ENCODE peak calls at places on chromosome 15, in five cellular contexts. P, L, X, I and D are unnamed samples.

GRCh38 chr15:58627706-58628105 is 121.8 kb downstream of the ADAM10 start:
- DNase-seq in P (no peak), L (no peak), X (no peak), I (no peak), D (no peak)

GRCh38 chr15:64903331-64903950 is 8.3 kb upstream of the ANKDD1A start:
- DNase-seq in P (no peak), L (no peak), X (no peak), I (no peak), D (no peak)

GRCh38 chr15:75455424-75455981 is 4.0 kb upstream of the SIN3A start:
- DNase-seq in P (peak; percentile 92), L (peak; percentile 88), X (peak; percentile 92), I (peak; percentile 93), D (peak; percentile 82)

GRCh38 chr15:101091080-101092017 is 160.5 kb downstream of the CHSY1 start:
- DNase-seq in P (no peak), L (no peak), X (no peak), I (no peak), D (peak; percentile 38)

GRCh38 chr15:63348392-63348791 is 33.3 kb downstream of the CA12 start:
- DNase-seq in P (no peak), L (no peak), X (peak; percentile 82), I (no peak), D (no peak)

GRCh38 chr15:27059610-27060202 is 88.7 kb downstream of the GABRG3 start:
- DNase-seq in P (peak; percentile 84), L (peak; percentile 72), X (no peak), I (peak; percentile 69), D (peak; percentile 80)

GRCh38 chr15:74434260-74434915 is 630 bp upstream of the SEMA7A start:
- DNase-seq in P (no peak), L (no peak), X (no peak), I (peak; percentile 34), D (no peak)

GRCh38 chr15:55255714-55256113 is 33.9 kb downstream of the RAB27A start:
- DNase-seq in P (no peak), L (no peak), X (no peak), I (no peak), D (no peak)

GRCh38 chr15:100277087-100277855 is 64.5 kb downstream of the ADAMTS17 start:
- DNase-seq in P (no peak), L (no peak), X (no peak), I (no peak), D (no peak)

GRCh38 chr15:99132584-99133287 is 27.9 kb downstream of the SYNM start:
- DNase-seq in P (no peak), L (no peak), X (no peak), I (no peak), D (no peak)

DNA sequence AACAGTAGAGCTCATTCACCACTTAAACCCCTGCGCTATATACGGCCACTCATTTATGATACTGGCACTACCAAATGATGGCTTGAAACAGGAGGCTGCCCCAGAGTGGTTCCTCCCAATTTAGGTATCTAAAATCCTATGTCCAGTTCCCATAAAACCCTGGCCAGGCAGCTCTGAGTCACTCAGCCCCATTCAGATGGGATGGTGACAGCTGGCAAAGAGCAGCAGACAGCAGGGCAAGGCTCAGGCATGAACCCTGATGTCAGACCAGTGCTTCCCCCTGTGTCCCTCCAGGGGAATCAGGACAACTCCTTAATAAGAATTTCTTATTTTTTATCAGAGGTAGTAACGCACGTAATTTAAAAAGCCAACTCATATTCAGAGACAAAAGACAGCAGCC is 77.2 kb upstream of the RNU6-1 start:
- DNase-seq in P (no peak), L (no peak), X (no peak), I (peak; percentile 14), D (no peak)
- TF ChIP-seq CTCF in P (no peak), L (no peak), X (no peak), I (no peak), D (no peak)

DNA sequence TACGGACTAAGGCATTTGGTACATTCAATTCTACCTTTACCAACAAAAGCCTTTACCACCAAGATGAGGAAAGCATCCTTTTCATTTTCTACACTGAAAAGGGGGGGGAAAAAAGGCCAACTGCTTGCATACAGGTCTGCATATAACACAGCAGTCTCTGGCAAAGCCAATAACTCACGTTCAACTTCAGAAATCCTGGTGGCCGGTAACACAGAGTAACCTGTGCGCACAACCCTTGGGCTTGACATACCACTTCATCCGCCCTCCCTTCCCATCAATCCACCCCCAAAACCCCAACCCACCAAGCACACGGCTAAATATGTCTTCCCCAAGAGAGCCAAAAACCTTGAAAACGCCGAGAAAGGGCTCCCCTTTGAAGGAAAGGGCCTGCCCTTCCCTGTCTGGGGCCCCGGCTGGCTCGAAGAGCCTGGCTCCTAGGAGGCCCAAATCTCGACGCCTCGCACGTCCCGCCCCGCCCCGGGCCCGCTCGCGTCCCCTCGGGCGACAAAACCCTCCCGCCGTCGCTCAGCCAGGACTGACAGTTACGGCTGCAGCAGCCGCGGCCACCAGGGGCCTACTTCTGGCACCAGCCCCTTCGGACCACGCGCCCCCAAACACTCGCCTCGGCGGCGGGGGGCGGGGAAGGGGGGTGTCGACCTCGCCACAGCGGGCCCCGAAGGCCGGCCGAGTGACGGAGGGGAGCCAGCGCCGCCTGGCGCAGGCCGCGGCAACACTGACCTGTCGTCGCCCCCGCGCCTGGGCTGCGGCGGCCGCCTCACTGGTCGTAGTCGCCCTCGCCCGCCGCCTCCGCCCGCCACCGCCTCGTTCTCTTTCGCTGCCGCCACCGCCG is 848 bp downstream of the UBE3A start:
- DNase-seq in P (no peak), L (peak; percentile 70), X (peak; percentile 84), I (peak; percentile 90), D (peak; percentile 64)
- TF ChIP-seq CTCF in P (no peak), L (no peak), X (no peak), I (peak; percentile 52), D (no peak)

GRCh38 chr15:86691091-86691490 is 611.4 kb downstream of the AGBL1 start:
- DNase-seq in P (no peak), L (no peak), X (no peak), I (no peak), D (no peak)
- TF ChIP-seq CTCF in P (no peak), L (no peak), X (no peak), I (no peak), D (no peak)

DNA sequence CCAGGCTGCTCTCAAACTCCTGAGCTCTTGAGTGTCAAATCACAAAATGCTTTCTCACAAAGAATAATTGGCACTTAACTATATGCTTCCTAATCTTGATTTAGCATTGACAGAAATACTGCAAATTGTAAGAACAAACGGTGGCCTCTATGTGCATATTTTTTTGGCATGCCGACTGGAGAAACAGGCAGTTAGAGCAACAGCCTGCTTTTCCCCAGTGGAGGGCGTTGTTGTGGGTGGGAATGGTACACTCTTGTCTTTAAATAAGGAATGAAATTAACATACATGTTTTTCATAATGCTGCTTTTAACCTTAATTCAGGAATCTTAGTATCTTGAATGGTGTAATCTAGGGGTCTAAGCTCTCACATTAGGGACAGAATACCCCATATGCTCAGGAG is 31.1 kb upstream of the SV2B start:
- DNase-seq in P (no peak), L (no peak), X (no peak), I (no peak), D (no peak)
- TF ChIP-seq CTCF in P (no peak), L (no peak), X (no peak), I (peak; percentile 34), D (no peak)

DNA sequence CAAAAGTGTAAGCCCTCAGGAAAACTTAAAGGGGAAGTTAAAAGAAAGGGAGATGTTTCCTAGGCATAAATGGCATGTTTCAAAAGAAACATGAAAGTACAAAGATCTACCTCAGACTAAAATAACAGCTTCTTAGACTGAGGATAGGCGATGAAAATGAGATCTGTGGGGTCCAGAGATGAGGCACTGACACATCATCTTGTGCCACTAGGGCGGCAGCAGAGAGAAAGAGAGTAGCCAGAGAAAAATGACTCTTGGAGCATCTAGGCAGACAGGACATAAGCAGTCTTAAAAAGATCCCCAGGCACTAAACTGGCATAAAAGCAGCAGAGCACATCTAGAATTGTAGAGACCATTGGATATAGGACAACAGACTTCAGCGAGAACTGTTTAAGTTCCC is 42.5 kb upstream of the RFX7 start:
- DNase-seq in P (no peak), L (peak; percentile 47), X (no peak), I (peak; percentile 7), D (no peak)
- TF ChIP-seq CTCF in P (peak; percentile 14), L (no peak), X (no peak), I (peak; percentile 32), D (peak; percentile 47)

DNA sequence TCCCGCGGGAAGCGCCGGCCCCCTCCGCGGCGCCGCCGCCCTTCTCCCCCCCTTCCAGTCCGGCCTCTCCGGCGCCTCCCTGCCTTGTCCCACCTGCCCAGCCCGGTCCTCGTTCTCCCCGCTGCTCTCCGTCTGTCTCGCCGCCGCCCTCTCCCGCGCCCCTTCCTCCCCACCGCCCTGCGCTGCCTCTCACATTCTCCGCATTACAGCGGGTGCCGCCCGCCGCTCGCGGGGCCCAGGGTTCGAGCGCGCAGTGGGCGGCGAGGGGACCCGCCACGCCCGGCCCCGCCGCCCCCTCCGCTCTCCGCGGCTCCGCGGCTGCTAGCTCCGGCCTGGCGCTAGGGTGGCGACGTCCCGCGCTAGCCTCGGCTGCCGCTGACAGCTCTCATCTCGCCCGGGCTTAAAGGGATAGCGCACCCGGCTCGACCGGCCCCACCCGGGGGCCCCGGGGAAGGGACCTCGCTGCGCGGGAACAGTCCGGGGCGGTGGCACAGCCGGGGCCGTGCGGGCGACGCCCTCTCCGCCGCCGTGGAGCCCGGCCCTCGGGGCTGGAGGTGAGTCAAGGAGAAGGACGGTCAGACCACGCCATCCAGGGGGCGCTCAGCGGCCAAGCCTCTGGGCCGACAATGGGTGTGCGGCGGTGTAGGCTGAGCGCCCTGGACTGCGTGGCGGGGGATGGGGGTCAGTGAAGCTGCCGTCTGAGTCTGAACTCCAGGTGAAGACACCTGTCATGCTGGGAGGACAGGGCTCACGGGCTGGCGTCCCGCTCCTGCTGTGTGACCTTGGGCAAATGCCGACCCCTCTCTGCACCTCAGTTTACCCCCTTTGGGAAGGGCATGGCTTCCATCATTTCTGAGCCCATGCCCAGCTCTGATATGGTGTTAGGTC is 187.4 kb upstream of the LINGO1 start:
- DNase-seq in P (peak; percentile 87), L (peak; percentile 71), X (peak; percentile 69), I (peak; percentile 82), D (peak; percentile 70)
- TF ChIP-seq CTCF in P (peak; percentile 62), L (no peak), X (no peak), I (peak; percentile 61), D (no peak)

DNA sequence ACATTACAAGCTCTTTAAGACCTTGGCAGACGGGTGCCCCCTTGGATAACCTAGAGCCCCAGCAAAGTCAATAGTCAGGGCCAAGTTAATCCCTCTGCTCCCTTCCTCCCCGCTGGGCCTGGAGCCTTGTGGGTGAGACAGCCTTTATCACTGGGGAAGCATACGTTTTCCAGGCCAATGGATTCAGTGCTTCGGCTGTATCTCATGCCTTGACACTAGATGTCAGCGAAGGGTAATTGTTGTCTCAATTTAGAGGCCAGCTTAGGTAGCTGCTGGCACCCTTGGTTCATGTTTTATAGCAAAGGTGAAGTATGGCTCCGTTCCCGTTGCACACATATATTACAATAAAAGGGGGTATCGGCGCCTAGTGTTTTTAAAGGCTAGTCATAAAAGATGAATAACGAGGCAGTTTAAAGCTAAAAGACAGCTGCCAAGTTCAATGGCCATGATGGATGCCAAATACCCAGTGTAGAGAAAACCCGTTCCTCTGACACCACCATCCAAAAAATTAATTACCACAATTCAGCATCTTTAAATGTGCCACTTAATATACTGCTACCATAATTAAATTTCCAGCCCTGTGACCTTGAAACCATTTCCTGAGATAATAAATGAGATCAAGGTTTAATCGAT is 52.3 kb upstream of the BNIP2 start:
- DNase-seq in P (no peak), L (peak; percentile 33), X (no peak), I (peak; percentile 55), D (peak; percentile 25)
- TF ChIP-seq CTCF in P (peak; percentile 30), L (no peak), X (no peak), I (peak; percentile 56), D (no peak)